ENCODE peak calls at places on chromosomes 2 and 18, in seven cellular contexts. V is NCI-H460, S is caudate nucleus, G is RKO, B is spleen, Q is HCT116, L is HEK293T. M is an unnamed sample.

GRCh38 chr2:192043216-192043870 is 151.4 kb downstream of the TMEFF2 start:
- DNase-seq in B (no peak), Q (no peak), G (no peak), L (no peak), S (no peak), V (no peak), M (no peak)

GRCh38 chr2:126849054-126849453 is 49.6 kb upstream of the TEX51 start:
- DNase-seq in L (no peak), S (no peak), V (no peak), Q (no peak), G (no peak), B (no peak), M (no peak)

GRCh38 chr2:159153463-159153862 is 133.0 kb downstream of the WDSUB1 start:
- DNase-seq in Q (peak; percentile 87), G (no peak), V (no peak), L (no peak), B (no peak), S (no peak), M (no peak)

GRCh38 chr2:97848347-97848746 is 135.0 kb downstream of the ZAP70 start:
- DNase-seq in G (no peak), B (no peak), Q (no peak), V (no peak), S (no peak), L (no peak), M (no peak)

GRCh38 chr2:70708376-70709199 is 59.4 kb downstream of the ADD2 start:
- DNase-seq in B (no peak), V (no peak), G (no peak), S (no peak), L (no peak), Q (no peak), M (no peak)

GRCh38 chr2:30368258-30368657 is 78.8 kb upstream of the LCLAT1 start:
- DNase-seq in G (no peak), Q (no peak), S (no peak), B (no peak), L (no peak), V (no peak), M (no peak)

GRCh38 chr2:45748239-45748638 is 96.8 kb downstream of the PRKCE start:
- DNase-seq in G (no peak), B (no peak), S (no peak), L (no peak), V (no peak), Q (no peak), M (no peak)

GRCh38 chr2:46988733-46989481 is 73.3 kb upstream of the MCFD2 start:
- DNase-seq in B (no peak), S (peak; percentile 89), L (no peak), G (no peak), V (no peak), Q (no peak), M (peak; percentile 58)

GRCh38 chr18:56727399-56727798 is 76.2 kb downstream of the WDR7 start:
- DNase-seq in V (no peak), L (no peak), B (no peak), S (no peak), Q (no peak), G (no peak), M (no peak)

GRCh38 chr2:64359892-64360657 is 93.9 kb upstream of the LGALSL start:
- DNase-seq in G (peak; percentile 94), S (no peak), L (no peak), B (no peak), V (peak; percentile 86), Q (peak; percentile 92), M (no peak)

GRCh38 chr2:181106789-181107418 is 126.5 kb downstream of the UBE2E3 start:
- DNase-seq in S (no peak), G (peak; percentile 82), Q (peak; percentile 73), L (no peak), B (no peak), V (no peak), M (no peak)

GRCh38 chr18:61581578-61582204 is 248.5 kb downstream of the CDH20 start:
- DNase-seq in G (no peak), V (peak; percentile 29), S (peak; percentile 39), B (peak; percentile 88), L (peak; percentile 80), Q (peak; percentile 22), M (peak; percentile 82)

GRCh38 chr2:39642054-39642742 is 23.5 kb upstream of the TMEM178A start:
- DNase-seq in G (no peak), L (no peak), B (no peak), V (no peak), S (peak; percentile 76), Q (peak; percentile 13), M (no peak)

GRCh38 chr18:55234366-55235093 is 275.3 kb upstream of the CCDC68 start:
- DNase-seq in B (peak; percentile 83), Q (peak; percentile 48), L (peak; percentile 60), S (peak; percentile 78), G (peak; percentile 73), V (peak; percentile 63), M (peak; percentile 88)

GRCh38 chr18:2924920-2925319 is 78.1 kb downstream of the EMILIN2 start:
- DNase-seq in V (no peak), B (no peak), L (no peak), Q (no peak), G (no peak), S (no peak), M (no peak)

M was measured in NCI-H82.